ENCODE peak calls at places on chromosome 11, in six cellular contexts. N is T follicular helper cell; D is lower lobe of right lung; S is effector memory CD8-positive, alpha-beta T cell; R is RPMI7951; U is NCI-H345. V is an unnamed sample.

GRCh38 chr11:30143098-30143705 is 87.6 kb upstream of the FSHB start:
- DNase-seq in U (peak; percentile 4), D (no peak), R (peak; percentile 1), N (no peak), S (no peak), V (peak; percentile 26)

GRCh38 chr11:60914620-60915249 is 777 bp downstream of the TMEM109 start:
- DNase-seq in R (no peak), S (no peak), D (no peak), N (no peak), U (no peak), V (no peak)

GRCh38 chr11:64130618-64131017 is 35.3 kb downstream of the MACROD1 start:
- DNase-seq in S (no peak), D (peak; percentile 70), U (no peak), N (no peak), R (no peak), V (no peak)

GRCh38 chr11:61162092-61162935 is 1.1 kb upstream of the VPS37C start:
- DNase-seq in N (no peak), R (peak; percentile 56), S (no peak), U (peak; percentile 31), D (no peak), V (peak; percentile 25)

GRCh38 chr11:124867700-124868099 is 2.5 kb downstream of the ROBO3 start:
- DNase-seq in N (no peak), U (no peak), S (no peak), D (no peak), R (peak; percentile 40), V (peak; percentile 44)

GRCh38 chr11:11280826-11281225 is 72.2 kb downstream of the CSNK2A3 start:
- DNase-seq in D (no peak), U (no peak), N (no peak), S (no peak), R (no peak), V (no peak)

GRCh38 chr11:73597340-73597955 is 464 bp downstream of the FAM168A start:
- DNase-seq in S (no peak), N (no peak), D (no peak), U (no peak), R (peak; percentile 6), V (no peak)

GRCh38 chr11:19453893-19454292 is 213.1 kb upstream of the E2F8 start:
- DNase-seq in N (no peak), R (peak; percentile 58), U (no peak), S (no peak), D (no peak), V (no peak)

GRCh38 chr11:70826950-70827349 is 425.4 kb downstream of the SHANK2 start:
- DNase-seq in R (no peak), D (no peak), N (no peak), S (no peak), U (no peak), V (no peak)

GRCh38 chr11:8809605-8810272 is 101.2 kb upstream of the AKIP1 start:
- DNase-seq in R (no peak), D (no peak), U (no peak), S (no peak), N (no peak), V (no peak)

GRCh38 chr11:110447897-110448522 is 18.3 kb downstream of the FDX1 start:
- DNase-seq in U (no peak), R (no peak), N (no peak), D (no peak), S (no peak), V (no peak)

GRCh38 chr11:64501500-64502427 is 89.3 kb upstream of the SLC22A12 start:
- DNase-seq in N (no peak), S (no peak), D (no peak), R (no peak), U (no peak), V (no peak)

GRCh38 chr11:27356624-27357222 is 6.3 kb downstream of the CCDC34 start:
- DNase-seq in U (no peak), R (no peak), D (no peak), S (no peak), N (no peak), V (no peak)

GRCh38 chr11:2586793-2587131 is 113.0 kb downstream of the KCNQ1OT1 start:
- DNase-seq in D (peak; percentile 22), N (no peak), S (no peak), U (no peak), R (no peak), V (peak; percentile 14)

GRCh38 chr11:110373061-110373702 is 56.6 kb upstream of the FDX1 start:
- DNase-seq in D (no peak), U (no peak), R (peak; percentile 21), S (no peak), N (no peak), V (no peak)

GRCh38 chr11:8777907-8778767 is 95.5 kb downstream of the RPL27A start:
- DNase-seq in U (no peak), D (no peak), R (no peak), S (no peak), N (no peak), V (no peak)

GRCh38 chr11:15968461-15969130 is 387.8 kb downstream of the SOX6 start:
- DNase-seq in R (peak; percentile 4), U (peak; percentile 9), D (no peak), S (no peak), N (no peak), V (no peak)

GRCh38 chr11:71425851-71426250 is 22.3 kb downstream of the DHCR7 start:
- DNase-seq in N (no peak), R (peak; percentile 15), S (no peak), D (no peak), U (peak; percentile 29), V (no peak)

GRCh38 chr11:61554172-61554988 is 26.5 kb downstream of the SYT7 start:
- DNase-seq in S (no peak), N (no peak), U (no peak), D (no peak), R (no peak), V (no peak)

GRCh38 chr11:72585762-72586590 is 88.2 kb downstream of the PDE2A start:
- DNase-seq in S (peak; percentile 72), N (peak; percentile 63), D (peak; percentile 74), U (peak; percentile 70), R (peak; percentile 35), V (peak; percentile 72)

GRCh38 chr11:100980156-100980555 is 149.5 kb downstream of the PGR start:
- DNase-seq in S (no peak), D (no peak), N (no peak), U (peak; percentile 33), R (no peak), V (no peak)

GRCh38 chr11:28585007-28585406 is 476.8 kb downstream of the METTL15 start:
- DNase-seq in N (no peak), R (peak; percentile 22), U (no peak), S (no peak), D (no peak), V (no peak)

GRCh38 chr11:122230387-122230760 is 114.4 kb upstream of the BLID start:
- DNase-seq in S (no peak), U (no peak), D (no peak), R (peak; percentile 83), N (no peak), V (no peak)

GRCh38 chr11:45809456-45810395 is 4.8 kb downstream of the SLC35C1 start:
- DNase-seq in D (no peak), S (no peak), U (no peak), R (no peak), N (no peak), V (no peak)

GRCh38 chr11:117918366-117919255 is 10.6 kb downstream of the TMPRSS13 start:
- DNase-seq in S (no peak), R (no peak), U (no peak), D (no peak), N (no peak), V (no peak)

GRCh38 chr11:10762913-10763421 is 11.9 kb downstream of the CTR9 start:
- DNase-seq in D (no peak), S (no peak), N (no peak), U (no peak), R (no peak), V (no peak)

GRCh38 chr11:46694095-46694494 is 6.3 kb downstream of the ARHGAP1 start:
- DNase-seq in D (no peak), U (no peak), S (no peak), R (no peak), N (no peak), V (no peak)

GRCh38 chr11:44774131-44774530 is 47.4 kb downstream of the TSPAN18 start:
- DNase-seq in U (no peak), R (peak; percentile 26), S (no peak), N (no peak), D (no peak), V (no peak)

GRCh38 chr11:45041556-45041955 is 90.9 kb upstream of the TP53I11 start:
- DNase-seq in U (peak; percentile 93), N (no peak), D (no peak), R (no peak), S (no peak), V (no peak)

GRCh38 chr11:12599408-12600143 is 74.6 kb upstream of the TEAD1 start:
- DNase-seq in N (no peak), U (no peak), S (peak; percentile 6), D (peak; percentile 91), R (peak; percentile 43), V (peak; percentile 67)

GRCh38 chr11:2355000-2355644 is 22.0 kb upstream of the CD81 start:
- DNase-seq in R (peak; percentile 89), D (no peak), U (no peak), S (no peak), N (no peak), V (no peak)

GRCh38 chr11:38060930-38061329 is 1462.9 kb upstream of the RAG2 start:
- DNase-seq in D (no peak), N (no peak), U (no peak), S (no peak), R (no peak), V (no peak)

GRCh38 chr11:1650918-1651262 is 21.3 kb downstream of the KRTAP5-5 start:
- DNase-seq in S (no peak), U (peak; percentile 13), D (no peak), N (no peak), R (no peak), V (no peak)

GRCh38 chr11:44006882-44007495 is 40.8 kb upstream of the ACCSL start:
- DNase-seq in S (no peak), N (no peak), R (no peak), D (no peak), U (no peak), V (no peak)

GRCh38 chr11:77320351-77320750 is 18.9 kb upstream of the GDPD4 start:
- DNase-seq in U (no peak), S (no peak), R (no peak), N (no peak), D (no peak), V (no peak)

GRCh38 chr11:72758690-72759389 is 6.6 kb upstream of the ARAP1 start:
- DNase-seq in U (peak; percentile 94), D (no peak), R (peak; percentile 86), N (no peak), S (no peak), V (no peak)

GRCh38 chr11:27279491-27279890 is 83.5 kb downstream of the CCDC34 start:
- DNase-seq in U (no peak), D (no peak), N (no peak), S (no peak), R (no peak), V (no peak)

V was measured in nephron progenitor cell.